ENCODE peak calls at places on chromosomes 6 and 20, in four cellular contexts. H, N, T and M are unnamed samples. For H3K79me1, the result is how much of the 10 kb centered on the place peaks cover.

GRCh38 chr20:58020656-58021454 is 207.6 kb downstream of the ANKRD60 start:
- DNase-seq in H (no peak), N (no peak), T (no peak), M (no peak)

GRCh38 chr6:166724576-166724975 is 97.5 kb upstream of the RPS6KA2 start:
- DNase-seq in H (no peak), N (no peak), T (no peak), M (no peak)

GRCh38 chr20:17227669-17228623 is 1.1 kb downstream of the PCSK2 start:
- DNase-seq in H (peak), N (no peak), T (no peak), M (no peak)

GRCh38 chr20:32114305-32114960 is 4.9 kb downstream of the TM9SF4 start:
- DNase-seq in H (no peak), N (no peak), T (no peak), M (no peak)

GRCh38 chr6:79468116-79468515 is 69.1 kb downstream of the LCA5 start:
- DNase-seq in H (no peak), N (no peak), T (peak), M (peak)

GRCh38 chr6:99129835-99130234 is 182.1 kb upstream of the FBXL4 start:
- DNase-seq in H (no peak), N (no peak), T (no peak), M (no peak)

GRCh38 chr6:40425192-40425919 is 161.8 kb downstream of the LRFN2 start:
- DNase-seq in H (no peak), N (no peak), T (no peak), M (no peak)

GRCh38 chr6:108157234-108157971 is 8.4 kb upstream of the NR2E1 start:
- DNase-seq in H (peak), N (no peak), T (no peak), M (no peak)

GRCh38 chr6:94680672-94681212 is 896.6 kb upstream of the MANEA start:
- DNase-seq in H (no peak), N (no peak), T (no peak), M (no peak)

GRCh38 chr6:37354526-37355384 is 972 bp downstream of the RNF8 start:
- DNase-seq in H (peak), N (no peak), T (no peak), M (peak)

GRCh38 chr6:104537185-104537584 is 322.5 kb downstream of the HACE1 start:
- DNase-seq in H (no peak), N (no peak), T (peak), M (peak)

GRCh38 chr6:11869656-11870340 is 91.2 kb upstream of the ADTRP start:
- DNase-seq in H (no peak), N (no peak), T (no peak), M (no peak)

GRCh38 chr20:11651647-11652046 is 266.0 kb upstream of the BTBD3 start:
- DNase-seq in H (no peak), N (no peak), T (no peak), M (no peak)

GRCh38 chr6:143225929-143226328 is 165.2 kb downstream of the AIG1 start:
- DNase-seq in H (no peak), N (no peak), T (no peak), M (no peak)

GRCh38 chr6:143224516-143224915 is 163.8 kb downstream of the AIG1 start:
- DNase-seq in H (no peak), N (no peak), T (no peak), M (peak)

GRCh38 chr6:143222310-143222709 is 161.6 kb downstream of the AIG1 start:
- DNase-seq in H (no peak), N (no peak), T (no peak), M (no peak)

GRCh38 chr6:143222758-143223334 is 162.2 kb downstream of the AIG1 start:
- DNase-seq in H (no peak), N (no peak), T (no peak), M (no peak)

GRCh38 chr6:143223895-143224294 is 163.2 kb downstream of the AIG1 start:
- DNase-seq in H (peak), N (no peak), T (peak), M (peak)
- H2BK12ac ChIP-seq in H (no peak), N (no peak), T (no peak), M (no peak)

DNA sequence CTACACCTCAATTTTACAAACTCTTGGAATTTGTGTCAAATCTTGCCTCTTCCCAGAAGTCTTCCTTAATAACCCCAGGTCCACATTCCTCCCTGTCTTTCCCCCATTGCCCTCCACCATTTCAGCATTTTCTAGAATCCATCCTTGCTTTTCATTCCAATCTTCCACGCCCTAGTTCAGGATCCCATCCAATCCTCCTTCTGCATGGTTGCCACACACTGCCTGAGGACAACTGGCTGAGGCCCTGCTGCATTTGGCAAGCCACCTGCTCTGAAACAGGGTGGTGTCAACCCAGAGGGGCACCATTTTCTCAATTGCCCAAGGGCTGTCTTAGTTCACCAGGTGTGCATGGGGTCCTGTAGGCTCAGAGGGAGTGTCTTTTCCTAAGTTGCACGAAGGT is 37.9 kb upstream of the RFPL4B start:
- DNase-seq in H (no peak), N (no peak), T (peak), M (no peak)
- H3K4me3 ChIP-seq in H (no peak), N (no peak), T (no peak), M (no peak)

GRCh38 chr20:50551288-50551687 is 41.1 kb downstream of the PTPN1 start:
- DNase-seq in H (no peak), N (no peak), T (no peak), M (no peak)

GRCh38 chr20:50548396-50548795 is 38.2 kb downstream of the PTPN1 start:
- DNase-seq in H (no peak), N (no peak), T (no peak), M (no peak)

GRCh38 chr20:50547956-50548355 is 37.8 kb downstream of the PTPN1 start:
- DNase-seq in H (no peak), N (no peak), T (no peak), M (no peak)

GRCh38 chr20:50552979-50553378 is 42.8 kb downstream of the PTPN1 start:
- DNase-seq in H (no peak), N (no peak), T (no peak), M (no peak)

DNA sequence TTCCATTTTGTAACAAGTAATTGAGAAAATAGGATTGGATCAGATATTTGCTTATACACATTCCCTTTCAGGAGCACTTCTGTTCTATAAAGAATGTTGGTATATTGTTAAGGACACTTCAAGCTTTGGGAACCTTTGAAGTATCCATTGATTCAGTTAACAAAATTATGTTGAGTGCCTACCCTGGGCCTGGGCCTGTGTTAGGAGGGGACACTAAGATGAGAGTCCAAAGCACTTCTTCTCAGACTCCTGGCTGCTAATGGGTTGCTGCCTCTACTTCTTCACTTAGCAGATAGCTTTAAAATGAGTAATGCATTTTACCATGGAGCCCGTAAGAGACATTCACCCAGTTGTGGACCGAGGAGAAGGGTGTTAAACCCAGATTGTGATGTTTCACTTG is 40.3 kb downstream of the PTPN1 start:
- DNase-seq in H (no peak), N (no peak), T (no peak), M (peak)
- H3K79me1 ChIP-seq in H (under half), N (under half), T (under half), M (under half)

GRCh38 chr6:127457444-127458064 is 1.6 kb downstream of the KIAA0408 start:
- DNase-seq in H (no peak), N (no peak), T (no peak), M (peak)
- H2BK12ac ChIP-seq in H (no peak), N (no peak), T (no peak), M (no peak)

DNA sequence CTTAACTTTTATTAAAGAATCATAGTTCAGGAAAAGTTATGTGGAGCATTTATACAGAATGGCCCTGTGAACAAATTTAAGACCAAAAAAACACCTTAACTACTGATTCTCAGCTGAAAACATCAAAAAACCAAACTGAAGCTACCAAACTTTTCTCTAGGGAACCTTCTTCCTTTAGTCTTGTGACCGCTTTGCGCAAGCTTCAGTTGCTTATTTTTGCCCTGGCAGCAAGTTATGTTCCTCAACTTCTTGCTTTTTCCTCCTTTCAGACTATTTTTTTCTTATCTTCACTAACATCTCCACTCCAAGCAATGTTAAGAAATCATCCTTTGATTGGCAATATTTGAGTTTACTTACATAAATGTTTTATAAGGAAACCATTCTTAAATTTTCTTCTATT is 100.1 kb downstream of the MYB start:
- DNase-seq in H (no peak), N (no peak), T (no peak), M (peak)
- H3K4me3 ChIP-seq in H (no peak), N (no peak), T (no peak), M (no peak)

GRCh38 chr6:22152871-22153270 is 144.0 kb downstream of the PRL start:
- DNase-seq in H (no peak), N (no peak), T (no peak), M (no peak)
- H3K79me1 ChIP-seq in H (under half), N (under half), T (under half), M (under half)

DNA sequence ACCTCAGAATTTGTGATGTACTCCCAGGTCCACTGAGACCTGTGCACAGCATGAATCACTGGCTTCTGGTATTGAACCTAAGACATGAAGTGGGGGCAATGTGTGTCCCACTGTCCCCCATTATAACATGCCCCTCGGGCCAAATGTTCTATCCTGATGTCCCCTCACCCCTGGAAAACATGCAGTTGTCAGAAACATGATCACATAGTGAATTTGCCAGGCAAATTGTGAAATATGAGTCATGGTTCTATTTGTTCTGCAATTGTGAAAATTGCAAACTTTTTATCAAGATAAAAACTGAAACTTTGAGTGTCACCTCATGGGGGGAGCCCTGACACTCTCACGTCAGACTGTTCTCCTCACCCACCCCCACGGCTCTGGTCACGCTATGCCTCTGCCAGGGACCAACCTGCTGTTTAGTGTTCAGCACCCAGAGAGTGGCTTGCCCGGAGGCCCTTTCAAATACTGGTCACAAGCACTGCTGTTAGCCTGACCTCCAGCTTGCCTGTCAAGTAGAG is 305.3 kb downstream of the CLIC5 start:
- DNase-seq in H (no peak), N (no peak), T (peak), M (peak)
- H2BK12ac ChIP-seq in H (no peak), N (no peak), T (peak), M (peak)

GRCh38 chr20:1624811-1625690 is 5.2 kb upstream of the SIRPB1 start:
- DNase-seq in H (no peak), N (no peak), T (no peak), M (no peak)
- H3K4me3 ChIP-seq in H (no peak), N (no peak), T (no peak), M (no peak)